ENCODE peak calls at places on chromosomes 1 and 21, in seven cellular contexts. Y is Right ventricle myocardium superior, V is left ventricle myocardium inferior, I is aorta, X is renal cortical epithelial cell, U is right cardiac atrium, W is amygdala. P is an unnamed sample.
A peak's percentile ranks its signal among the peaks of the same experiment; 100 is the strongest.

GRCh38 chr1:234230414-234230862 is 142.8 kb upstream of the COA6 start:
- DNase-seq in Y (no peak), V (no peak), I (no peak), X (no peak), U (no peak), W (no peak), P (no peak)

GRCh38 chr1:19454265-19455198 is 30.8 kb downstream of the CAPZB start:
- DNase-seq in Y (peak; percentile 63), V (no peak), I (no peak), X (peak; percentile 25), U (peak; percentile 65), W (no peak), P (no peak)

GRCh38 chr1:28273216-28273860 is 14.0 kb downstream of the SESN2 start:
- DNase-seq in Y (no peak), V (no peak), I (no peak), X (no peak), U (no peak), W (no peak), P (no peak)

GRCh38 chr21:46082638-46083270 is 15.2 kb upstream of the COL6A2 start:
- DNase-seq in Y (no peak), V (no peak), I (peak; percentile 41), X (no peak), U (no peak), W (no peak), P (no peak)

GRCh38 chr21:38170283-38170682 is 86.5 kb upstream of the KCNJ15 start:
- DNase-seq in Y (peak; percentile 41), V (no peak), I (peak; percentile 67), X (peak; percentile 51), U (no peak), W (no peak), P (peak; percentile 52)

GRCh38 chr1:209674957-209675566 is at the start of gene G0S2:
- DNase-seq in Y (peak; percentile 92), V (peak; percentile 86), I (peak; percentile 84), X (peak; percentile 43), U (peak; percentile 95), W (no peak), P (peak; percentile 46)

GRCh38 chr1:161209790-161210409 is 5.2 kb upstream of the FCER1G start:
- DNase-seq in Y (peak; percentile 82), V (peak; percentile 66), I (peak; percentile 84), X (peak; percentile 59), U (peak; percentile 83), W (no peak), P (peak; percentile 92)

GRCh38 chr21:21612446-21612845 is 614.2 kb downstream of the NCAM2 start:
- DNase-seq in Y (no peak), V (no peak), I (no peak), X (peak; percentile 6), U (no peak), W (no peak), P (no peak)

GRCh38 chr1:5950201-5950895 is 41.9 kb downstream of the NPHP4 start:
- DNase-seq in Y (no peak), V (no peak), I (no peak), X (no peak), U (peak; percentile 7), W (no peak), P (no peak)

GRCh38 chr1:216422821-216423529 is at the start of gene USH2A:
- DNase-seq in Y (no peak), V (no peak), I (no peak), X (no peak), U (no peak), W (no peak), P (no peak)

GRCh38 chr1:83839566-83840173 is 159.3 kb downstream of the TTLL7 start:
- DNase-seq in Y (no peak), V (no peak), I (no peak), X (peak; percentile 36), U (no peak), W (no peak), P (no peak)

GRCh38 chr21:33025106-33025470 is 647 bp upstream of the OLIG2 start:
- DNase-seq in Y (no peak), V (no peak), I (no peak), X (no peak), U (no peak), W (no peak), P (no peak)

GRCh38 chr1:219385786-219386427 is 212.2 kb downstream of the LYPLAL1 start:
- DNase-seq in Y (no peak), V (no peak), I (peak; percentile 51), X (peak; percentile 67), U (peak; percentile 21), W (no peak), P (peak; percentile 84)

P was measured in Calu3.